ENCODE peak calls at places on chromosome 11, in eight cellular contexts. D, U, M, W, X, B, S and O are unnamed samples.

GRCh38 chr11:64880240-64881001 is 2.0 kb upstream of the EHD1 start:
- DNase-seq in D (peak), U (no peak), M (no peak), W (no peak), X (no peak), B (peak), S (no peak), O (no peak)

GRCh38 chr11:119794141-119794665 is 65.2 kb upstream of the NECTIN1 start:
- DNase-seq in D (no peak), U (no peak), M (no peak), W (no peak), X (no peak), B (peak), S (no peak), O (no peak)

GRCh38 chr11:777288-778255 is at the start of gene GATD1:
- DNase-seq in D (peak), U (peak), M (peak), W (peak), X (peak), B (peak), S (peak), O (peak)

GRCh38 chr11:128868851-128869671 is 2.0 kb upstream of the KCNJ1 start:
- DNase-seq in D (no peak), U (no peak), M (no peak), W (no peak), X (no peak), B (no peak), S (no peak), O (no peak)

GRCh38 chr11:83682645-83682973 is 396.4 kb upstream of the CCDC90B start:
- DNase-seq in D (no peak), U (peak), M (no peak), W (no peak), X (no peak), B (no peak), S (no peak), O (no peak)

GRCh38 chr11:105296806-105297205 is 157.2 kb upstream of the CARD18 start:
- DNase-seq in D (no peak), U (no peak), M (no peak), W (no peak), X (no peak), B (peak), S (no peak), O (no peak)

GRCh38 chr11:79100093-79100704 is 340.6 kb downstream of the TENM4 start:
- DNase-seq in D (no peak), U (peak), M (no peak), W (no peak), X (peak), B (no peak), S (no peak), O (no peak)

GRCh38 chr11:47378836-47379170 is 456 bp upstream of the SPI1 start:
- DNase-seq in D (no peak), U (no peak), M (no peak), W (no peak), X (no peak), B (no peak), S (no peak), O (no peak)

GRCh38 chr11:32439488-32440210 is 4.3 kb upstream of the WT1 start:
- DNase-seq in D (no peak), U (no peak), M (no peak), W (no peak), X (no peak), B (no peak), S (no peak), O (no peak)

GRCh38 chr11:90650124-90650523 is 427.3 kb upstream of the CHORDC1 start:
- DNase-seq in D (no peak), U (no peak), M (no peak), W (no peak), X (no peak), B (no peak), S (no peak), O (no peak)